ENCODE peak calls at places on chromosomes 1 and 21, in five cellular contexts. One of them, this sample, is unnamed.

GRCh38 chr1:174397261-174397660 is 50.5 kb upstream of the GPR52 start:
- DNase-seq in endothelial cell of umbilical vein: no peak
- DNase-seq in stomach: no peak
- DNase-seq in esophagus muscularis mucosa: no peak
- DNase-seq in breast epithelium: no peak
- DNase-seq in this sample: no peak

GRCh38 chr1:55035904-55036303 is 3.4 kb upstream of the PCSK9 start:
- DNase-seq in endothelial cell of umbilical vein: no peak
- DNase-seq in stomach: no peak
- DNase-seq in esophagus muscularis mucosa: no peak
- DNase-seq in breast epithelium: no peak
- DNase-seq in this sample: no peak

GRCh38 chr21:36203603-36203889 is 46.9 kb downstream of the DOP1B start:
- DNase-seq in endothelial cell of umbilical vein: peak; percentile 17
- DNase-seq in stomach: peak; percentile 43
- DNase-seq in esophagus muscularis mucosa: no peak
- DNase-seq in breast epithelium: no peak
- DNase-seq in this sample: no peak

GRCh38 chr1:13730751-13731482 is 30.9 kb downstream of the PRDM2 start:
- DNase-seq in endothelial cell of umbilical vein: peak; percentile 20
- DNase-seq in stomach: peak; percentile 50
- DNase-seq in esophagus muscularis mucosa: no peak
- DNase-seq in breast epithelium: peak; percentile 43
- DNase-seq in this sample: no peak

GRCh38 chr21:29443398-29444010 is 144.8 kb downstream of the BACH1 start:
- DNase-seq in endothelial cell of umbilical vein: no peak
- DNase-seq in stomach: no peak
- DNase-seq in esophagus muscularis mucosa: no peak
- DNase-seq in breast epithelium: no peak
- DNase-seq in this sample: no peak

GRCh38 chr1:92705456-92705855 is 79.5 kb downstream of the EVI5 start:
- DNase-seq in endothelial cell of umbilical vein: peak; percentile 84
- DNase-seq in stomach: no peak
- DNase-seq in esophagus muscularis mucosa: no peak
- DNase-seq in breast epithelium: no peak
- DNase-seq in this sample: no peak

GRCh38 chr1:116908821-116909510 is 750 bp upstream of the PTGFRN start:
- DNase-seq in endothelial cell of umbilical vein: no peak
- DNase-seq in stomach: no peak
- DNase-seq in esophagus muscularis mucosa: no peak
- DNase-seq in breast epithelium: no peak
- DNase-seq in this sample: no peak

GRCh38 chr1:1760715-1761114 is 17.6 kb downstream of the NADK start:
- DNase-seq in endothelial cell of umbilical vein: no peak
- DNase-seq in stomach: no peak
- DNase-seq in esophagus muscularis mucosa: no peak
- DNase-seq in breast epithelium: no peak
- DNase-seq in this sample: no peak

GRCh38 chr1:38728176-38728908 is 131.2 kb downstream of the RRAGC start:
- DNase-seq in endothelial cell of umbilical vein: peak; percentile 99
- DNase-seq in stomach: peak; percentile 77
- DNase-seq in esophagus muscularis mucosa: no peak
- DNase-seq in breast epithelium: no peak
- DNase-seq in this sample: no peak

GRCh38 chr1:7594714-7595295 is 176.3 kb upstream of the VAMP3 start:
- DNase-seq in endothelial cell of umbilical vein: no peak
- DNase-seq in stomach: no peak
- DNase-seq in esophagus muscularis mucosa: no peak
- DNase-seq in breast epithelium: no peak
- DNase-seq in this sample: no peak

GRCh38 chr21:43375827-43376795 is 50.8 kb downstream of the SIK1 start:
- DNase-seq in endothelial cell of umbilical vein: no peak
- DNase-seq in stomach: no peak
- DNase-seq in esophagus muscularis mucosa: no peak
- DNase-seq in breast epithelium: no peak
- DNase-seq in this sample: no peak

GRCh38 chr1:50423670-50424000 is 392 bp upstream of the DMRTA2 start:
- DNase-seq in endothelial cell of umbilical vein: no peak
- DNase-seq in stomach: no peak
- DNase-seq in esophagus muscularis mucosa: peak; percentile 85
- DNase-seq in breast epithelium: no peak
- DNase-seq in this sample: no peak

GRCh38 chr1:217214551-217214950 is 416.3 kb downstream of the GPATCH2 start:
- DNase-seq in endothelial cell of umbilical vein: no peak
- DNase-seq in stomach: no peak
- DNase-seq in esophagus muscularis mucosa: no peak
- DNase-seq in breast epithelium: no peak
- DNase-seq in this sample: no peak

GRCh38 chr1:10212476-10212875 is 2.1 kb downstream of the KIF1B start:
- DNase-seq in endothelial cell of umbilical vein: no peak
- DNase-seq in stomach: no peak
- DNase-seq in esophagus muscularis mucosa: no peak
- DNase-seq in breast epithelium: no peak
- DNase-seq in this sample: no peak

GRCh38 chr21:35211767-35212166 is 162.7 kb upstream of the RUNX1 start:
- DNase-seq in endothelial cell of umbilical vein: no peak
- DNase-seq in stomach: no peak
- DNase-seq in esophagus muscularis mucosa: no peak
- DNase-seq in breast epithelium: no peak
- DNase-seq in this sample: no peak

GRCh38 chr1:25805863-25806225 is 5.9 kb downstream of the SELENON start:
- DNase-seq in endothelial cell of umbilical vein: peak; percentile 71
- DNase-seq in stomach: peak; percentile 61
- DNase-seq in esophagus muscularis mucosa: no peak
- DNase-seq in breast epithelium: peak; percentile 73
- DNase-seq in this sample: no peak

GRCh38 chr1:50610563-50610962 is 187.3 kb upstream of the DMRTA2 start:
- DNase-seq in endothelial cell of umbilical vein: no peak
- DNase-seq in stomach: no peak
- DNase-seq in esophagus muscularis mucosa: no peak
- DNase-seq in breast epithelium: no peak
- DNase-seq in this sample: no peak

GRCh38 chr1:79323240-79324025 is 316.9 kb upstream of the ADGRL4 start:
- DNase-seq in endothelial cell of umbilical vein: peak; percentile 62
- DNase-seq in stomach: no peak
- DNase-seq in esophagus muscularis mucosa: no peak
- DNase-seq in breast epithelium: no peak
- DNase-seq in this sample: no peak

GRCh38 chr21:46284077-46284644 is 1.2 kb downstream of the MCM3AP start:
- DNase-seq in endothelial cell of umbilical vein: peak; percentile 51
- DNase-seq in stomach: no peak
- DNase-seq in esophagus muscularis mucosa: no peak
- DNase-seq in breast epithelium: peak; percentile 31
- DNase-seq in this sample: no peak

GRCh38 chr1:233512538-233512937 is 101.4 kb upstream of the KCNK1 start:
- DNase-seq in endothelial cell of umbilical vein: no peak
- DNase-seq in stomach: no peak
- DNase-seq in esophagus muscularis mucosa: peak; percentile 45
- DNase-seq in breast epithelium: no peak
- DNase-seq in this sample: no peak

GRCh38 chr1:193141804-193142203 is 20.0 kb downstream of the CDC73 start:
- DNase-seq in endothelial cell of umbilical vein: no peak
- DNase-seq in stomach: no peak
- DNase-seq in esophagus muscularis mucosa: no peak
- DNase-seq in breast epithelium: no peak
- DNase-seq in this sample: no peak

GRCh38 chr1:77874804-77875445 is 13.5 kb upstream of the NEXN start:
- DNase-seq in endothelial cell of umbilical vein: no peak
- DNase-seq in stomach: no peak
- DNase-seq in esophagus muscularis mucosa: no peak
- DNase-seq in breast epithelium: no peak
- DNase-seq in this sample: no peak

GRCh38 chr1:11204396-11205190 is 15.4 kb downstream of the ANGPTL7 start:
- DNase-seq in endothelial cell of umbilical vein: no peak
- DNase-seq in stomach: no peak
- DNase-seq in esophagus muscularis mucosa: no peak
- DNase-seq in breast epithelium: no peak
- DNase-seq in this sample: no peak

GRCh38 chr1:244137261-244137660 is 86.2 kb downstream of the ZBTB18 start:
- DNase-seq in endothelial cell of umbilical vein: peak; percentile 30
- DNase-seq in stomach: no peak
- DNase-seq in esophagus muscularis mucosa: no peak
- DNase-seq in breast epithelium: no peak
- DNase-seq in this sample: no peak

GRCh38 chr1:201527879-201528278 is 11.0 kb upstream of the NAV1 start:
- DNase-seq in endothelial cell of umbilical vein: no peak
- DNase-seq in stomach: no peak
- DNase-seq in esophagus muscularis mucosa: no peak
- DNase-seq in breast epithelium: no peak
- DNase-seq in this sample: no peak

GRCh38 chr1:178938959-178939317 is 68.1 kb upstream of the ANGPTL1 start:
- DNase-seq in endothelial cell of umbilical vein: no peak
- DNase-seq in stomach: no peak
- DNase-seq in esophagus muscularis mucosa: peak; percentile 95
- DNase-seq in breast epithelium: no peak
- DNase-seq in this sample: no peak

GRCh38 chr21:39601194-39601940 is 11.4 kb upstream of the B3GALT5 start:
- DNase-seq in endothelial cell of umbilical vein: no peak
- DNase-seq in stomach: no peak
- DNase-seq in esophagus muscularis mucosa: peak; percentile 62
- DNase-seq in breast epithelium: no peak
- DNase-seq in this sample: no peak

GRCh38 chr21:25562660-25563059 is 44.6 kb downstream of the MRPL39 start:
- DNase-seq in endothelial cell of umbilical vein: peak; percentile 41
- DNase-seq in stomach: no peak
- DNase-seq in esophagus muscularis mucosa: no peak
- DNase-seq in breast epithelium: no peak
- DNase-seq in this sample: no peak

GRCh38 chr1:39850606-39851216 is 32.6 kb downstream of the TRIT1 start:
- DNase-seq in endothelial cell of umbilical vein: no peak
- DNase-seq in stomach: no peak
- DNase-seq in esophagus muscularis mucosa: no peak
- DNase-seq in breast epithelium: peak; percentile 73
- DNase-seq in this sample: no peak

GRCh38 chr1:199907361-199907760 is 120.1 kb upstream of the NR5A2 start:
- DNase-seq in endothelial cell of umbilical vein: no peak
- DNase-seq in stomach: no peak
- DNase-seq in esophagus muscularis mucosa: no peak
- DNase-seq in breast epithelium: no peak
- DNase-seq in this sample: no peak

GRCh38 chr1:116151739-116152576 is 40.8 kb downstream of the MAB21L3 start:
- DNase-seq in endothelial cell of umbilical vein: peak; percentile 78
- DNase-seq in stomach: peak; percentile 82
- DNase-seq in esophagus muscularis mucosa: peak; percentile 93
- DNase-seq in breast epithelium: peak; percentile 59
- DNase-seq in this sample: peak; percentile 87

GRCh38 chr1:111742938-111743549 is 3.8 kb upstream of the INKA2 start:
- DNase-seq in endothelial cell of umbilical vein: no peak
- DNase-seq in stomach: no peak
- DNase-seq in esophagus muscularis mucosa: no peak
- DNase-seq in breast epithelium: no peak
- DNase-seq in this sample: peak; percentile 64

GRCh38 chr1:58883037-58883887 is 99.4 kb upstream of the JUN start:
- DNase-seq in endothelial cell of umbilical vein: peak; percentile 99
- DNase-seq in stomach: peak; percentile 85
- DNase-seq in esophagus muscularis mucosa: no peak
- DNase-seq in breast epithelium: peak; percentile 72
- DNase-seq in this sample: no peak
- H3K27ac ChIP-seq in endothelial cell of umbilical vein: peak overlapping the region; percentile 99
- H3K27ac ChIP-seq in stomach: peak overlapping the region; percentile 83
- H3K27ac ChIP-seq in esophagus muscularis mucosa: peak overlapping the region; percentile 52
- H3K27ac ChIP-seq in breast epithelium: peak overlapping the region; percentile 57
- H3K27ac ChIP-seq in this sample: peak overlapping the region; percentile 74

DNA sequence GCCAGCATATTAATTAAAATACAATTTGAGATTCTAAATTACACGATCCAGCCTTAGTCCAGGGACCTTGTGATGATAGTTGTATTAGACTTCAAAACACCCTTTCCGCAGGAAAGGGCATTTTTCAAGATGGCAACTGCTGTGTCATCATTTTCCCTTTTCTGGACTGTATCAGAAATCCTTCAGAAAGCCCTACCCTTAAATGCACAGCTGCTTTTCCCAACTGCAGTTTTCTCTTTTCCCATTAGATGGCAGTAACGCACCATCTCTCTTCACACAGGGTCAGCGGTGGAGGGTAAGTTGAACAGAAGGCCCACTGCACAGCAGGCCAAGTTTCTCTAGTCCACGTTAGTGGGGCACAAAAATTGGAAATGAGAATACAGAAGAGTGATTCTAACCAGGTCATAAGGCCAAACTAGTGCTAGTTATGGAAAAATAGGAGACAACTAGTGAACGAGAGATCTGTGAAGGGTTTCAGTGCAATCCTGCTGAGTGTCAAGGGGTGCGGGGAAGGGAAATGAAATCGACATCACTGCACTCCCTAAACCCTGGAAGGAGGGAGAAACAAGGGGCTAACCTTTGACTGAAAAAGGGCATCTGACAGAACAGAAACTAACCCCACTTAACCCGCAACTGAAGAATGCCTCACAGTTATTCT is 22.1 kb upstream of the TDRD10 start:
- DNase-seq in endothelial cell of umbilical vein: peak; percentile 92
- DNase-seq in stomach: peak; percentile 61
- DNase-seq in esophagus muscularis mucosa: no peak
- DNase-seq in breast epithelium: peak; percentile 57
- DNase-seq in this sample: no peak
- TF ChIP-seq POLR2AphosphoS5 in endothelial cell of umbilical vein: no peak
- TF ChIP-seq POLR2AphosphoS5 in stomach: peak; percentile 67
- TF ChIP-seq POLR2AphosphoS5 in esophagus muscularis mucosa: peak; percentile 65
- TF ChIP-seq POLR2AphosphoS5 in breast epithelium: no peak
- TF ChIP-seq POLR2AphosphoS5 in this sample: no peak

DNA sequence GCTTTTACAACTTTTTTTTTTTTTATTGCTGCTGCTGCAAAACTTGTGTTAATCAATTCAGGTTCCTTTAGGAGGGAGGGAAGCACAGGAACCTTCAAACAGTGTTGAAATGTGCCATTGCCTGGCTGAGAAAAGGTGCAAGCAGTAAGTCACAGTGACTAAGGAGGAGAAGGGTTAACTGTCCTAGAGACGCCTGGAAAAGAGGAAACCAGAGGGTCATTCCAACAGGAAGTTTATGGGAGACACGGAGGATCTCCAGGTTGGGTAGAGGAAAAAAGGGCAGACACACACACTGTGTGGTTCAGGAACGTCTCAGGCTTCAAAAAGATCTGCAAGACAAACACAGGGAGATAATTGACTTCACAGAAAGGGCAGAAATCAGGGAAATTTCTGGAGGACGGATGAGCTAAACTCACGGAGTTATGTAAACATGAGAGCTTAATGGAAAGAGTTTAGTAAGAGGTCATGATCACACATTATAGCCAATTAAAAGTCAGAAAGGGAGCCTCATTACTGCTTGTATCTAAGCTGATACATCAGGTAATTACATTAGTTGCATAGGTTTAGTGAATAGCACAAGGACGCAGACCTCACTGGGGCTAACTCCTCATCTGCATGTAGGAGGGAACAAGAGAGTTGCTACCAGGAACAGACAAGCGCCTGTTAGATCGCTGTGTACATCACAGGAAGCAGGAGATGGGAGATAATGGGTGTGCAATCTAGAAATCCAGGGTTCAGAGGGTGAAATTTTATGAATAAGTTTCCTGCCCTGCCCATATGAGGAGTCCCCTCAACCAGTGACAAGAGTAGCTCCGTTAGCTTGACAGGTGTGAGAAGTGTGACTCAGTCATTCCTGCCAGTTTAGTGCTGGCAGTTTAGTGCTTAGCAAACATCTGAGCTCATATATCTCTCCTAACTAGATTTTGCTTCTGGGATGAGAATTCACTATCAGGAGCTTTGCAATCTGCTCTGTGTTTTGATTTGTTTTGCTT is 96.6 kb upstream of the TNR start:
- DNase-seq in endothelial cell of umbilical vein: peak; percentile 7
- DNase-seq in stomach: no peak
- DNase-seq in esophagus muscularis mucosa: peak; percentile 74
- DNase-seq in breast epithelium: no peak
- DNase-seq in this sample: no peak
- H3K27ac ChIP-seq in endothelial cell of umbilical vein: no peak overlapping the region
- H3K27ac ChIP-seq in stomach: no peak overlapping the region
- H3K27ac ChIP-seq in esophagus muscularis mucosa: no peak overlapping the region
- H3K27ac ChIP-seq in breast epithelium: no peak overlapping the region
- H3K27ac ChIP-seq in this sample: no peak overlapping the region

GRCh38 chr1:234955107-234955731 is 173.4 kb downstream of the TOMM20 start:
- DNase-seq in endothelial cell of umbilical vein: peak; percentile 16
- DNase-seq in stomach: peak; percentile 60
- DNase-seq in esophagus muscularis mucosa: no peak
- DNase-seq in breast epithelium: no peak
- DNase-seq in this sample: no peak
- TF ChIP-seq POLR2AphosphoS5 in endothelial cell of umbilical vein: no peak
- TF ChIP-seq POLR2AphosphoS5 in stomach: peak; percentile 80
- TF ChIP-seq POLR2AphosphoS5 in esophagus muscularis mucosa: peak; percentile 72
- TF ChIP-seq POLR2AphosphoS5 in breast epithelium: no peak
- TF ChIP-seq POLR2AphosphoS5 in this sample: peak; percentile 49